ENCODE peak calls at places on chromosomes 16 and 17, in six cellular contexts. C is IMR-90, Z is GM12865, J is neural progenitor cell, X is activated B cell treated with CpG ODN at 0.5 μM for 24 hours, P is PC-3. Q is an unnamed sample.

GRCh38 chr17:74785096-74785980 is 9.2 kb upstream of the NAT9 start:
- DNase-seq in C (no peak), Z (no peak), J (no peak), X (no peak), P (no peak), Q (no peak)

GRCh38 chr16:12588510-12588909 is 215.2 kb downstream of the CPPED1 start:
- DNase-seq in C (no peak), Z (no peak), J (no peak), X (no peak), P (no peak), Q (no peak)

GRCh38 chr17:48563385-48563838 is 14.7 kb downstream of the HOXB4 start:
- DNase-seq in C (peak), Z (no peak), J (no peak), X (no peak), P (no peak), Q (no peak)

GRCh38 chr16:6427621-6428020 is 905.0 kb upstream of the RBFOX1 start:
- DNase-seq in C (no peak), Z (no peak), J (no peak), X (no peak), P (no peak), Q (no peak)

GRCh38 chr17:40303009-40303657 is 5.8 kb upstream of the RARA start:
- DNase-seq in C (peak), Z (peak), J (peak), X (no peak), P (peak), Q (no peak)

GRCh38 chr17:47733047-47733413 is at the start of gene TBX21:
- DNase-seq in C (no peak), Z (peak), J (peak), X (peak), P (no peak), Q (peak)

GRCh38 chr16:23833960-23834685 is 1.7 kb upstream of the PRKCB start:
- DNase-seq in C (no peak), Z (no peak), J (no peak), X (no peak), P (no peak), Q (no peak)

GRCh38 chr17:77723071-77723908 is 235.2 kb upstream of the TNRC6C start:
- DNase-seq in C (no peak), Z (no peak), J (no peak), X (no peak), P (no peak), Q (no peak)

GRCh38 chr16:57893559-57894389 is 77.2 kb downstream of the CNGB1 start:
- DNase-seq in C (peak), Z (no peak), J (no peak), X (no peak), P (peak), Q (no peak)

GRCh38 chr16:24729243-24729966 is at the start of gene TNRC6A:
- DNase-seq in C (peak), Z (peak), J (peak), X (peak), P (peak), Q (peak)

GRCh38 chr16:82240111-82240510 is 70.1 kb upstream of the MPHOSPH6 start:
- DNase-seq in C (peak), Z (no peak), J (no peak), X (no peak), P (peak), Q (no peak)

GRCh38 chr16:82005491-82005830 is 5.8 kb downstream of the SDR42E1 start:
- DNase-seq in C (no peak), Z (no peak), J (no peak), X (no peak), P (no peak), Q (no peak)

GRCh38 chr17:40121191-40121885 is 433 bp upstream of the MSL1 start:
- DNase-seq in C (peak), Z (peak), J (peak), X (no peak), P (peak), Q (no peak)

GRCh38 chr16:68825427-68825826 is 17.9 kb upstream of the TANGO6 start:
- DNase-seq in C (no peak), Z (no peak), J (no peak), X (no peak), P (no peak), Q (no peak)

GRCh38 chr17:57677301-57677700 is 67.8 kb downstream of the CCDC182 start:
- DNase-seq in C (no peak), Z (no peak), J (no peak), X (no peak), P (no peak), Q (no peak)

GRCh38 chr16:80323808-80324195 is 217.0 kb upstream of the DYNLRB2 start:
- DNase-seq in C (no peak), Z (no peak), J (no peak), X (no peak), P (no peak), Q (no peak)
- TF ChIP-seq CTCF in C (no peak), Z (no peak), J (no peak), X (no peak), P (no peak), Q (no peak)

GRCh38 chr16:89398924-89399323 is 91.4 kb downstream of the ANKRD11 start:
- DNase-seq in C (no peak), Z (no peak), J (no peak), X (no peak), P (no peak), Q (no peak)
- TF ChIP-seq CTCF in C (no peak), Z (no peak), J (no peak), X (no peak), P (no peak), Q (no peak)

DNA sequence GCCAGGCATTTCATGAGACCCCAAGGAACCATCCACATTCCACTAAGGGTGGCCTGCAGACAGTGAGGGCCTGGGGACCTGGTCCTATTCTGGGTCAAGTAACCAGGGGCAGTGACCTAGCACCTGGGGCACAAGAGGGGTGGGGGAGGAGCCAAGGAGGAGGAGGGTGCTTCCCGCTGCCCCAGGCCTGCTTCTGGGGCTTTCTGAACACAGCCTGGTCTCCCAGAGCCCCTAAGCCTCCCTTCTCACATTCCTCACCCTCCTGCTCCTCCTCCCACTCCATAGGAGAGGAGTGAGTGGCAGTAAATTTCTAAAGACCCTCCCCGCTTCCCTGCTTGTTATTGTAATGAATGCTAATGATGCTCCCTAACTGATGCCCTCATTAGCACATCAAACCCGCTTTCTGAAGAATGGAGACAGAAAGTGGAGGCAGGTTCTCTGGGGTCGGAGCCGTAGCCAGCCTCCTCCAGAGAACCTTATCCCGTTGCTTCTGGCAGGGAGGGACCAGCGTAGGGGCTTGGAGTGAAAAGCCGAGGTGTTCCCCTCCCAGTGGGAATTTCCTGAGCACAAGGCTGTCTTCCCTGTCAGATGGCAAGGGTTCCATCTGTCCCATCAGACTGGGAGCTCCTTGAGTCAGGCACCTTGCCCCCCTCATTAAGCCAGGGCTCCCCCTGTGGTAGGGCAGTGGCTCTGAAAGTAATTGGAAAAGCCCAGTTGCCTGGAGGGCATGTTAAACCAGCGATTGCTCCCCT is 3.7 kb upstream of the SRCIN1 start:
- DNase-seq in C (no peak), Z (no peak), J (peak), X (no peak), P (no peak), Q (no peak)
- TF ChIP-seq CTCF in C (no peak), Z (no peak), J (peak), X (no peak), P (peak), Q (no peak)

DNA sequence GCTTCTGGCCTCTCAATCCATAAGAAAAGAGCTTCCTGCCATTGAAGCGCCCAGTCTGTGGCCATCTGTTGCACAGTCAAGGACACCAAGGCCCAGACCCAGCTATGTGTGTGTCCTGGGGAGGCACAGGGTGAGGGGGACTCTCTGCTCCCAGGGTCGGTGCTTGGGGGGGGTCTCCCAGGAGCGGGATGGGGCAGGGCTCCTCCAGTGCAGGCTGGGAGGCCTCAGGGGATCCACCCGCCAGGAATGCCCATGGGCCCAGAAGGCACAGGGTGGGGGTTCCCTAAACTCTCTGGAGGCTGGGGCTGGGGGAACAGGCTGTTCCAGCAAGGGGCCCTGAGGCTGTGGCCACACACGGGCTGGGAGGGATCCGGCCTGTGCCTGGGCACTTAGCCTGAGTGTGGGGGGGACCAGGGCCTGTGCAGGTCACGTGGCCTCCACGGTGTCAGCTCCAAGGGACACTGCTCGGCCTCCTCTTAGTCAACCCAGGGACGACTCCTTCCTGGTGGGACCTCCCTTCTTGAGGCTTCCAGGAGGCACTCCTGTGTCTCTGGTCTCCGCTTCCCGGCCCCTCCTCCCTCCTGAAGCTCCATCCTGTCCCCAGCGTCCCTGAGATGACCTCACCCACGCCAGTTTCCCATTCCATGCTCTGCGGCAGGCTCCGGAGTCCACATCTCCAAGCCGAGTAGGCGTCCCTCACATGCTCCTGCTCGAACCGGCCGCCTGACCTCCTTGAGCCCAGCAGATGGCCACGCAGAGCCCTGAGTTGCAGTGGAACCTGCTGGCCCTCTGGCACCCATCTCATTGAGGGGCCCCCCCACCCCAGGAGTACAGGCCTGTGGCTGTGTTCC is 23.1 kb upstream of the BAHCC1 start:
- DNase-seq in C (peak), Z (no peak), J (peak), X (no peak), P (peak), Q (no peak)
- TF ChIP-seq CTCF in C (peak), Z (no peak), J (peak), X (no peak), P (peak), Q (no peak)

DNA sequence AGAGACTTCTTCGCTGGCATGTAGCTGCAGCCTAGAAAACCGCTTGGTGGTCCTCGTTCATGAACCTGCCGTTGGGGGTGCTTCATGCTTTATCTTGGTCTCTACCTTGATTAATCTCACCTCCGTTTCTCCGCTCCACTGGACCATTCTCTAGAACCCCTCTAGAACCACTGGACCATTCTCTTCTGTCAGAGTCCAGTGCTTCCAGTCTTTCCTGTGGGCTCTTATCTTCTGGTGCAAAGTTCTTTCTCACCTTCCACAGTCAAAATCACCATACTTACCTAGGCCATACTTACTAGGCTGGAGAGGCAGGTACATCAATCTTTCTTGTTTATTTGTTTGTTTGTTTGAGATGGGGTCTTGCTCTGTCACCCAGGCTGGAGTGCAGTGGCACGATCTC is 71.4 kb downstream of the PITPNC1 start:
- DNase-seq in C (no peak), Z (no peak), J (no peak), X (no peak), P (no peak), Q (no peak)
- TF ChIP-seq CTCF in C (no peak), Z (no peak), J (no peak), X (no peak), P (no peak), Q (no peak)

GRCh38 chr16:49352923-49353322 is 20.7 kb upstream of the C16orf78 start:
- DNase-seq in C (no peak), Z (peak), J (peak), X (no peak), P (peak), Q (no peak)
- TF ChIP-seq CTCF in C (peak), Z (peak), J (peak), X (no peak), P (peak), Q (no peak)

GRCh38 chr16:78985736-78986605 is 614.6 kb downstream of the MAF start:
- DNase-seq in C (no peak), Z (no peak), J (no peak), X (no peak), P (no peak), Q (no peak)

GRCh38 chr16:78984324-78984723 is 616.2 kb downstream of the MAF start:
- DNase-seq in C (no peak), Z (no peak), J (no peak), X (no peak), P (no peak), Q (no peak)

GRCh38 chr16:78980825-78981224 is 619.7 kb downstream of the MAF start:
- DNase-seq in C (no peak), Z (no peak), J (no peak), X (no peak), P (no peak), Q (no peak)

GRCh38 chr16:78984887-78985464 is 615.6 kb downstream of the MAF start:
- DNase-seq in C (no peak), Z (no peak), J (no peak), X (no peak), P (no peak), Q (no peak)

DNA sequence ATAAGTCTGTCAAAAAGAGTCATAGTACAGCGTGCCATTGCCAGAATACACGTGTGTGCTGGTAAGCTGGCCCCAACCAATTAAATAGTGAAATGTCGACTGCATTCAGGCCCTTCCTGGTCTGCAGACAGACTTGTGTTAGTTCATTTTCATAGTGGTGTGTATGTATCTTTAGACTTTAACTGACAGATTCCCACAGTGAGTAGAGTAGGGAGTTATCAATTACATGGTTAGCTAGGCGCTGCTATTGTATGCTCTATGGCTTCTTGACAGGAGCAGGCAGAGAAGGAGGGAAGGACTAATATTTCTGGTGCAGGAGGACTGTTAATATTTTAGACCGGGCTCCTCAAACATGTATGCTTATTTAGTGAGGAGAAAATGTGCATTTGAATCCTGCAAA is 618.2 kb downstream of the MAF start:
- DNase-seq in C (no peak), Z (no peak), J (no peak), X (no peak), P (no peak), Q (no peak)
- TF ChIP-seq CTCF in C (no peak), Z (no peak), J (no peak), X (no peak), P (no peak), Q (no peak)

GRCh38 chr16:598823-599739 is 9.2 kb downstream of the RAB40C start:
- DNase-seq in C (no peak), Z (no peak), J (no peak), X (no peak), P (no peak), Q (no peak)

GRCh38 chr16:603221-603620 is 13.4 kb downstream of the RAB40C start:
- DNase-seq in C (no peak), Z (no peak), J (no peak), X (no peak), P (no peak), Q (no peak)

GRCh38 chr16:596736-597060 is 6.8 kb downstream of the RAB40C start:
- DNase-seq in C (no peak), Z (no peak), J (no peak), X (no peak), P (no peak), Q (no peak)

GRCh38 chr16:595942-596735 is 6.3 kb downstream of the RAB40C start:
- DNase-seq in C (no peak), Z (no peak), J (no peak), X (no peak), P (peak), Q (no peak)

DNA sequence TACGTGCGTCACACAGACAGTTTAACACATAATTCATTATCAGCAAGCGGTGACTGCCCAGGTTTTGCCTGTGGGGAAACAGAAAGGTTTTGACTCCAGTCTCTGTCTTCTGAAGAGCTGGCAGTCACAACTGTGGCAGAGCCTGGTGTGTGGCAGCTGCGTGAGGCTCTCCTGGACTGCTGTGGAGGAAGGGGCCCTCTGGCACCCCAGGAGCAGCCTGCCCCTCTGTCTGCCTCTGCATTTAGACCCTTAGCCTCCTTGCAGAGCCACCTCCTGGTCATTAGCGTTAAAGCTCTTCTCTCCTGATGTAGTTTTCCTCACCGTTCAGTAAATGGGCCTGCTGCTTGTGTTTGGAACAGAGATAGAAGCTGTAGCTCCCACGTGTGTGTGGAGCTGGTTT is 10.9 kb downstream of the RAB40C start:
- DNase-seq in C (no peak), Z (no peak), J (peak), X (no peak), P (no peak), Q (no peak)
- TF ChIP-seq CTCF in C (no peak), Z (no peak), J (peak), X (no peak), P (peak), Q (no peak)

DNA sequence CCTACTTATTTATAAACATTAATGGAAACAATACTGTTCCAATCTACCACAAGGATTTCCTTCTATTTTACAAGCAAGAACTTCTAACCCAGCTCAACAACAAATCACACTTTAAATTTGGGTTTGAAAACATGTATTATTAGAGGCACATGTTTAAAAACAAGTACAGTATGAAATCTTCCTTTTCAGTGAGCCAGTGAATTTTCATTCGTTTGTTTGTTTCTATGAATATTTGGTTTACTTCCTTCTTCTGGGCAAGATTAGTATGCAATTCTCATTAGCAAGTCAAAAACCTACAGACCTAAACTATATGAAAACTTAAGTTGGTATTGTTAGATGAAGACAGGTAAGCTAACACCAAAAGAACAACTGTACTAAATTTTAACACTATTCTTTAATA is 25.7 kb downstream of the SLFN12 start:
- DNase-seq in C (no peak), Z (no peak), J (no peak), X (no peak), P (no peak), Q (no peak)
- TF ChIP-seq CTCF in C (no peak), Z (no peak), J (no peak), X (no peak), P (no peak), Q (no peak)

Q was measured in natural killer cell.